ENCODE peak calls at places on chromosomes 3 and 15, in nine cellular contexts. U is fibroblast of pulmonary artery, Q is HAP-1, C is GM12892, F is HuH-7.5, M is GM13977, Z is glomerular endothelial cell, O is DMS53, L is T-helper 1 cell. S is an unnamed sample.

GRCh38 chr3:31433679-31433992 is 99.1 kb upstream of the STT3B start:
- DNase-seq in F (no peak), Z (no peak), M (no peak), C (no peak), Q (no peak), O (no peak), L (no peak), U (no peak), S (no peak)

GRCh38 chr3:159840900-159841299 is 147.7 kb upstream of the IL12A start:
- DNase-seq in U (peak), L (no peak), M (no peak), Z (no peak), Q (no peak), O (no peak), C (no peak), F (no peak), S (no peak)

GRCh38 chr15:63109498-63110290 is 12.0 kb upstream of the LACTB start:
- DNase-seq in U (no peak), F (no peak), Z (no peak), L (no peak), C (no peak), O (no peak), M (no peak), Q (no peak), S (no peak)

GRCh38 chr3:46442591-46443530 is 21.8 kb downstream of the LTF start:
- DNase-seq in F (peak), O (no peak), Q (no peak), Z (no peak), C (no peak), U (no peak), M (no peak), L (no peak), S (peak)

GRCh38 chr3:129892857-129893615 is 475 bp downstream of the TMCC1 start:
- DNase-seq in Q (peak), U (peak), Z (no peak), O (peak), L (peak), M (peak), C (peak), F (peak), S (peak)

GRCh38 chr3:72661115-72661457 is 187.2 kb downstream of the SHQ1 start:
- DNase-seq in M (no peak), Q (no peak), O (peak), U (peak), C (no peak), Z (no peak), L (no peak), F (no peak), S (no peak)

GRCh38 chr3:46848271-46849097 is 14.8 kb downstream of the MYL3 start:
- DNase-seq in M (no peak), F (peak), U (peak), C (no peak), Z (peak), Q (peak), L (no peak), O (peak), S (peak)

GRCh38 chr3:10223676-10224639 is 24.3 kb upstream of the TATDN2 start:
- DNase-seq in Q (no peak), Z (no peak), L (no peak), M (peak), O (no peak), C (peak), F (no peak), U (no peak), S (no peak)

GRCh38 chr3:171347017-171347979 is 112.9 kb downstream of the TNIK start:
- DNase-seq in Z (no peak), Q (no peak), U (peak), F (no peak), O (peak), M (peak), C (peak), L (no peak), S (no peak)

GRCh38 chr15:86439614-86440013 is 359.9 kb downstream of the AGBL1 start:
- DNase-seq in C (no peak), U (no peak), L (no peak), O (no peak), Q (no peak), M (no peak), Z (no peak), F (no peak), S (no peak)

GRCh38 chr15:65209701-65210643 is 1.3 kb downstream of the CILP start:
- DNase-seq in U (no peak), O (no peak), Z (no peak), M (no peak), L (no peak), F (no peak), Q (no peak), C (no peak), S (no peak)

GRCh38 chr15:58951388-58952060 is 18.0 kb upstream of the SLTM start:
- DNase-seq in Z (no peak), M (no peak), F (no peak), O (peak), C (no peak), U (peak), L (no peak), Q (no peak), S (no peak)

GRCh38 chr3:40009991-40010390 is 200.6 kb downstream of the MYRIP start:
- DNase-seq in F (no peak), L (no peak), Z (no peak), U (no peak), C (no peak), Q (no peak), M (no peak), O (no peak), S (no peak)

GRCh38 chr15:28165791-28166190 is 66.7 kb upstream of the OCA2 start:
- DNase-seq in C (no peak), Z (no peak), M (no peak), F (no peak), U (no peak), L (no peak), O (no peak), Q (no peak), S (no peak)

GRCh38 chr3:66385066-66385465 is 115.8 kb downstream of the LRIG1 start:
- DNase-seq in C (no peak), F (no peak), U (no peak), L (no peak), Q (no peak), O (no peak), M (no peak), Z (no peak), S (no peak)

GRCh38 chr15:67101981-67102929 is 36.9 kb downstream of the SMAD3 start:
- DNase-seq in M (peak), U (no peak), Q (no peak), L (no peak), F (no peak), Z (no peak), O (no peak), C (no peak), S (no peak)

GRCh38 chr3:172918165-172918564 is 167.6 kb downstream of the ECT2 start:
- DNase-seq in C (no peak), L (no peak), Z (peak), F (no peak), U (peak), Q (no peak), O (peak), M (no peak), S (no peak)

GRCh38 chr3:58531956-58532355 is 5.0 kb downstream of the ACOX2 start:
- DNase-seq in O (peak), U (no peak), F (no peak), L (no peak), M (no peak), C (no peak), Q (no peak), Z (no peak), S (no peak)

GRCh38 chr15:34609658-34610057 is 26.2 kb upstream of the GOLGA8B start:
- DNase-seq in L (no peak), C (no peak), O (no peak), M (no peak), F (no peak), U (no peak), Z (no peak), Q (no peak), S (no peak)

GRCh38 chr3:137134431-137134830 is 176.6 kb downstream of the IL20RB start:
- DNase-seq in F (no peak), Z (no peak), Q (no peak), O (no peak), C (no peak), M (no peak), U (no peak), L (no peak), S (no peak)

GRCh38 chr15:90598053-90598577 is 68.4 kb downstream of the CRTC3 start:
- DNase-seq in M (peak), Q (peak), O (no peak), L (no peak), C (peak), U (peak), F (peak), Z (no peak), S (no peak)

GRCh38 chr3:90184861-90185260 is 1077.4 kb downstream of the EPHA3 start:
- DNase-seq in C (no peak), Z (no peak), F (no peak), M (no peak), O (no peak), L (no peak), Q (no peak), U (peak), S (no peak)

GRCh38 chr3:119595639-119596329 is 1.9 kb upstream of the PLA1A start:
- DNase-seq in L (no peak), C (no peak), M (no peak), O (peak), F (no peak), U (no peak), Q (no peak), Z (no peak), S (no peak)

GRCh38 chr3:123479891-123480290 is 31.0 kb upstream of the ADCY5 start:
- DNase-seq in C (no peak), U (no peak), L (no peak), M (no peak), O (no peak), Q (no peak), F (no peak), Z (no peak), S (no peak)

GRCh38 chr3:158405507-158405906 is 165.5 kb upstream of the MLF1 start:
- DNase-seq in Q (no peak), O (no peak), M (no peak), F (no peak), Z (no peak), L (no peak), U (no peak), C (no peak), S (no peak)

GRCh38 chr15:31083394-31083790 is 18.1 kb downstream of the TRPM1 start:
- DNase-seq in O (peak), L (no peak), U (no peak), Q (no peak), Z (no peak), F (no peak), C (no peak), M (no peak), S (peak)

GRCh38 chr15:60829416-60829815 is 350.5 kb upstream of the ICE2 start:
- DNase-seq in Z (no peak), M (no peak), F (no peak), U (no peak), O (no peak), Q (no peak), C (no peak), L (no peak), S (no peak)

GRCh38 chr3:95926904-95927501 is 887.4 kb upstream of the EPHA6 start:
- DNase-seq in Z (no peak), M (no peak), O (no peak), L (no peak), C (no peak), Q (peak), U (no peak), F (no peak), S (no peak)

GRCh38 chr3:105866656-105867653 is 1.9 kb downstream of the CBLB start:
- DNase-seq in O (peak), L (no peak), Q (no peak), F (no peak), M (peak), Z (no peak), U (peak), C (peak), S (peak)

GRCh38 chr3:31762888-31763351 is 218.1 kb downstream of the OSBPL10 start:
- DNase-seq in Q (no peak), Z (no peak), L (no peak), U (no peak), C (no peak), M (no peak), F (no peak), O (no peak), S (no peak)

GRCh38 chr3:157369712-157370447 is 66.8 kb upstream of the PTX3 start:
- DNase-seq in L (no peak), C (no peak), U (peak), O (no peak), M (no peak), Q (no peak), F (no peak), Z (no peak), S (no peak)

GRCh38 chr15:36567445-36567844 is 12.0 kb upstream of the CDIN1 start:
- DNase-seq in U (no peak), L (no peak), M (no peak), C (no peak), Z (no peak), O (no peak), Q (no peak), F (no peak), S (no peak)

GRCh38 chr3:128011140-128011539 is 41.1 kb upstream of the SEC61A1 start:
- DNase-seq in L (no peak), C (no peak), Z (no peak), O (peak), Q (peak), M (no peak), U (peak), F (peak), S (peak)

GRCh38 chr3:193335031-193335430 is 43.5 kb downstream of the ATP13A5 start:
- DNase-seq in Q (no peak), U (no peak), L (no peak), O (peak), F (no peak), Z (no peak), C (no peak), M (no peak), S (no peak)

GRCh38 chr3:123165163-123165562 is 36.6 kb upstream of the SEC22A start:
- DNase-seq in U (no peak), Q (no peak), C (no peak), F (no peak), L (no peak), M (no peak), Z (no peak), O (no peak), S (no peak)

GRCh38 chr15:74733269-74733668 is 7.9 kb upstream of the CYP1A1 start:
- DNase-seq in F (no peak), C (no peak), U (no peak), L (no peak), O (no peak), M (no peak), Q (no peak), Z (no peak), S (no peak)

GRCh38 chr3:149150436-149150835 is 21.0 kb downstream of the HPS3 start:
- DNase-seq in U (no peak), M (no peak), F (no peak), Q (no peak), L (no peak), C (no peak), O (no peak), Z (no peak), S (no peak)

GRCh38 chr3:52041118-52041847 is 15.1 kb downstream of the DUSP7 start:
- DNase-seq in Q (no peak), O (no peak), C (no peak), U (no peak), Z (no peak), L (no peak), M (no peak), F (no peak), S (no peak)